ENCODE peak calls at places on chromosomes 6 and 20, in five cellular contexts. N is tibial artery; B is stimulated activated CD4-positive, alpha-beta T cell treated with anti-CD3 and anti-CD28 coated beads, Interleukin-4, amount 100 ng/mL, for 1 hour; U is NCI-H748 treated with DMSO at 0.1 percent for 48 hours; I is Jurkat, Clone E6-1. V is an unnamed sample.

GRCh38 chr6:130933712-130934200 is 106.5 kb downstream of the SMLR1 start:
- DNase-seq in N (peak), B (no peak), U (no peak), I (no peak), V (no peak)

GRCh38 chr6:33710296-33711121 is 991 bp downstream of the UQCC2 start:
- DNase-seq in N (no peak), B (no peak), U (peak), I (no peak), V (no peak)

GRCh38 chr6:132888701-132889100 is 74.3 kb downstream of the RPS12 start:
- DNase-seq in N (no peak), B (no peak), U (no peak), I (no peak), V (no peak)

GRCh38 chr6:52365871-52366540 is 4.1 kb downstream of the PAQR8 start:
- DNase-seq in N (no peak), B (no peak), U (no peak), I (no peak), V (no peak)

GRCh38 chr6:52187098-52187497 is 923 bp downstream of the IL17A start:
- DNase-seq in N (no peak), B (no peak), U (no peak), I (no peak), V (no peak)

GRCh38 chr6:73491371-73491770 is 29.5 kb downstream of the EEF1A1 start:
- DNase-seq in N (no peak), B (no peak), U (no peak), I (no peak), V (no peak)

GRCh38 chr20:9172908-9173307 is 104.0 kb downstream of the PLCB4 start:
- DNase-seq in N (no peak), B (no peak), U (no peak), I (peak), V (no peak)

GRCh38 chr20:49701313-49701731 is 12.4 kb downstream of the B4GALT5 start:
- DNase-seq in N (no peak), B (peak), U (no peak), I (no peak), V (no peak)

GRCh38 chr20:19692685-19693119 is 65.4 kb upstream of the RIN2 start:
- DNase-seq in N (no peak), B (peak), U (peak), I (peak), V (peak)

V was measured in cardiac septum.